ENCODE peak calls at places on chromosomes 4 and X, in six cellular contexts. Q is hypothalamus, F is GM23248, V is NCI-H1105 treated with DMSO at 0.1 percent for 48 hours, P is WERI-Rb-1, I is OCI-LY7. C is an unnamed sample.

GRCh38 chrX:108199691-108200090 is 108.1 kb downstream of the ATG4A start:
- DNase-seq in Q (no peak), I (peak; percentile 7), V (peak; percentile 9), P (peak; percentile 18), F (peak; percentile 53), C (peak; percentile 29)

GRCh38 chrX:363621-364375 is 22.9 kb downstream of the PPP2R3B start:
- DNase-seq in Q (no peak), I (no peak), V (no peak), F (no peak), P (no peak), C (no peak)

GRCh38 chr4:139017861-139018260 is 2.3 kb downstream of the NOCT start:
- DNase-seq in P (no peak), Q (no peak), F (peak; percentile 31), V (no peak), I (no peak), C (no peak)

GRCh38 chr4:185500035-185500434 is 28.5 kb upstream of the CCDC110 start:
- DNase-seq in V (no peak), I (no peak), P (no peak), Q (no peak), F (no peak), C (no peak)

GRCh38 chr4:99159699-99160098 is 15.6 kb upstream of the ADH4 start:
- DNase-seq in I (no peak), V (no peak), Q (no peak), P (no peak), F (peak; percentile 6), C (peak; percentile 11)

GRCh38 chr4:186832906-186833305 is 109.2 kb upstream of the FAT1 start:
- DNase-seq in Q (no peak), I (no peak), P (no peak), F (no peak), V (no peak), C (no peak)

GRCh38 chr4:154503598-154503997 is 12.0 kb upstream of the DCHS2 start:
- DNase-seq in Q (no peak), F (peak; percentile 41), V (peak; percentile 37), P (no peak), I (peak; percentile 38), C (peak; percentile 11)

GRCh38 chr4:153159728-153160221 is 44.5 kb upstream of the TRIM2 start:
- DNase-seq in I (no peak), V (no peak), Q (no peak), P (no peak), F (peak; percentile 85), C (peak; percentile 54)

GRCh38 chr4:86564795-86565194 is 29.3 kb upstream of the PTPN13 start:
- DNase-seq in F (no peak), P (no peak), Q (no peak), I (no peak), V (no peak), C (no peak)

GRCh38 chr4:10088135-10089010 is 28.2 kb downstream of the WDR1 start:
- DNase-seq in F (no peak), V (no peak), I (no peak), Q (no peak), P (no peak), C (no peak)

GRCh38 chr4:12636191-12636590 is 847.9 kb downstream of the RAB28 start:
- DNase-seq in Q (no peak), F (no peak), V (no peak), I (no peak), P (no peak), C (no peak)

GRCh38 chr4:52823478-52824092 is 38.5 kb upstream of the RASL11B start:
- DNase-seq in V (no peak), Q (no peak), I (no peak), P (no peak), F (peak; percentile 31), C (peak; percentile 89)

GRCh38 chrX:41381685-41382084 is 47.7 kb downstream of the DDX3X start:
- DNase-seq in P (no peak), Q (no peak), V (no peak), I (no peak), F (peak; percentile 68), C (peak; percentile 92)

GRCh38 chr4:7736436-7737267 is 203.0 kb downstream of the AFAP1 start:
- DNase-seq in I (no peak), V (no peak), P (no peak), F (peak; percentile 36), Q (no peak), C (no peak)

GRCh38 chr4:88900432-88900831 is 156.6 kb downstream of the FAM13A start:
- DNase-seq in I (no peak), P (no peak), V (no peak), F (peak; percentile 27), Q (no peak), C (peak; percentile 82)

GRCh38 chr4:24210332-24210902 is 320.6 kb upstream of the PPARGC1A start:
- DNase-seq in V (no peak), P (no peak), F (peak; percentile 98), Q (no peak), I (no peak), C (peak; percentile 94)

GRCh38 chr4:166198041-166198440 is 325.0 kb downstream of the TLL1 start:
- DNase-seq in Q (no peak), V (no peak), P (no peak), I (no peak), F (no peak), C (no peak)

GRCh38 chrX:27674491-27674890 is 84.3 kb downstream of the DCAF8L2 start:
- DNase-seq in I (no peak), Q (no peak), V (no peak), F (no peak), P (no peak), C (no peak)

GRCh38 chr4:61003301-61003700 is 196.8 kb upstream of the ADGRL3 start:
- DNase-seq in Q (no peak), P (no peak), V (no peak), I (no peak), F (no peak), C (no peak)

GRCh38 chr4:2272026-2272827 is 10.3 kb upstream of the MXD4 start:
- DNase-seq in F (no peak), V (no peak), I (no peak), Q (no peak), P (no peak), C (no peak)

GRCh38 chr4:152243890-152244595 is 291.8 kb downstream of the FBXW7 start:
- DNase-seq in Q (no peak), F (peak; percentile 63), I (no peak), V (no peak), P (no peak), C (no peak)

GRCh38 chr4:16026155-16026761 is 57.6 kb downstream of the PROM1 start:
- DNase-seq in V (peak; percentile 40), P (no peak), F (peak; percentile 62), Q (no peak), I (peak; percentile 80), C (peak; percentile 42)

GRCh38 chr4:73853246-73853704 is at the start of gene PF4V1:
- DNase-seq in F (peak; percentile 61), Q (no peak), I (no peak), P (no peak), V (no peak), C (no peak)

GRCh38 chr4:3867403-3868100 is 101.4 kb downstream of the ADRA2C start:
- DNase-seq in V (no peak), I (no peak), F (no peak), Q (no peak), P (peak; percentile 4), C (no peak)